ENCODE peak calls at places on chromosome 16, in six cellular contexts. A is ovary, D is Peyer's patch, F is MM.1S, V is left lung, Q is IMR-90. K is an unnamed sample. For H3K4me1, the result is how much of the 10 kb centered on the place peaks cover.

GRCh38 chr16:83818276-83818675 is 10.5 kb downstream of the HSBP1 start:
- DNase-seq in A (no peak), D (no peak), F (no peak), V (no peak), Q (no peak), K (no peak)

GRCh38 chr16:52543654-52544053 is 3.3 kb downstream of the TOX3 start:
- DNase-seq in A (no peak), D (no peak), F (no peak), V (no peak), Q (no peak), K (no peak)

GRCh38 chr16:48318630-48319029 is 66.6 kb downstream of the SIAH1 start:
- DNase-seq in A (no peak), D (no peak), F (peak), V (no peak), Q (peak), K (no peak)

GRCh38 chr16:1125471-1125870 is 27.4 kb upstream of the CACNA1H start:
- DNase-seq in A (no peak), D (no peak), F (no peak), V (no peak), Q (peak), K (no peak)

GRCh38 chr16:58456193-58456592 is 43.8 kb upstream of the NDRG4 start:
- DNase-seq in A (no peak), D (no peak), F (no peak), V (no peak), Q (no peak), K (no peak)

GRCh38 chr16:82192665-82193064 is 22.6 kb upstream of the MPHOSPH6 start:
- DNase-seq in A (no peak), D (no peak), F (no peak), V (no peak), Q (peak), K (no peak)

GRCh38 chr16:75292691-75293090 is 41.3 kb upstream of the BCAR1 start:
- DNase-seq in A (no peak), D (no peak), F (no peak), V (no peak), Q (no peak), K (no peak)

GRCh38 chr16:88655733-88656281 is 5.0 kb upstream of the CYBA start:
- DNase-seq in A (no peak), D (no peak), F (no peak), V (no peak), Q (no peak), K (no peak)

GRCh38 chr16:15041260-15042011 is 14.4 kb downstream of the NTAN1 start:
- DNase-seq in A (peak), D (peak), F (no peak), V (peak), Q (peak), K (peak)

GRCh38 chr16:1258218-1258587 is 2.3 kb downstream of the TPSD1 start:
- DNase-seq in A (no peak), D (no peak), F (no peak), V (no peak), Q (no peak), K (no peak)

GRCh38 chr16:3594316-3595109 is 16.9 kb downstream of the SLX4 start:
- DNase-seq in A (no peak), D (no peak), F (no peak), V (peak), Q (no peak), K (no peak)

GRCh38 chr16:80299416-80299815 is 241.4 kb upstream of the DYNLRB2 start:
- DNase-seq in A (no peak), D (no peak), F (no peak), V (no peak), Q (no peak), K (no peak)

GRCh38 chr16:12815361-12815760 is 11.7 kb upstream of the CPPED1 start:
- DNase-seq in A (no peak), D (no peak), F (no peak), V (no peak), Q (no peak), K (no peak)

GRCh38 chr16:83137326-83137770 is 510.6 kb downstream of the CDH13 start:
- DNase-seq in A (peak), D (no peak), F (peak), V (no peak), Q (peak), K (no peak)

GRCh38 chr16:75565640-75566039 is 539 bp upstream of the GABARAPL2 start:
- DNase-seq in A (no peak), D (no peak), F (no peak), V (no peak), Q (no peak), K (no peak)

GRCh38 chr16:76235025-76235424 is 42.2 kb upstream of the CNTNAP4 start:
- DNase-seq in A (no peak), D (no peak), F (no peak), V (peak), Q (no peak), K (no peak)

GRCh38 chr16:83966153-83966696 is 1.8 kb upstream of the NECAB2 start:
- DNase-seq in A (no peak), D (no peak), F (no peak), V (no peak), Q (no peak), K (peak)

GRCh38 chr16:70699696-70700095 is 13.8 kb upstream of the MTSS2 start:
- DNase-seq in A (no peak), D (no peak), F (no peak), V (no peak), Q (no peak), K (no peak)
- H3K4me1 ChIP-seq in A (under half), D (under half), F (under half), V (half or more), Q (under half), K (half or more)

GRCh38 chr16:85882181-85882810 is 16.7 kb upstream of the IRF8 start:
- DNase-seq in A (no peak), D (no peak), F (no peak), V (no peak), Q (no peak), K (no peak)
- H3K27ac ChIP-seq in A (no peak), D (no peak), F (no peak), V (no peak), Q (no peak), K (no peak)

GRCh38 chr16:51143166-51143565 is 7.9 kb downstream of the SALL1 start:
- DNase-seq in A (no peak), D (no peak), F (no peak), V (no peak), Q (no peak), K (no peak)

GRCh38 chr16:51137097-51137496 is 14.0 kb downstream of the SALL1 start:
- DNase-seq in A (no peak), D (no peak), F (no peak), V (no peak), Q (no peak), K (no peak)

GRCh38 chr16:51141541-51141940 is 9.5 kb downstream of the SALL1 start:
- DNase-seq in A (no peak), D (no peak), F (no peak), V (no peak), Q (no peak), K (no peak)

GRCh38 chr16:51139568-51139967 is 11.5 kb downstream of the SALL1 start:
- DNase-seq in A (no peak), D (no peak), F (no peak), V (no peak), Q (no peak), K (no peak)

GRCh38 chr16:51140112-51140511 is 11.0 kb downstream of the SALL1 start:
- DNase-seq in A (no peak), D (no peak), F (no peak), V (no peak), Q (no peak), K (no peak)
- H3K4me1 ChIP-seq in A (under half), D (under half), F (under half), V (under half), Q (under half), K (under half)

GRCh38 chr16:70151391-70151790 is 22.2 kb upstream of the CLEC18C start:
- DNase-seq in A (no peak), D (no peak), F (no peak), V (no peak), Q (no peak), K (no peak)
- H3K27ac ChIP-seq in A (no peak), D (no peak), F (no peak), V (no peak), Q (no peak), K (no peak)

GRCh38 chr16:67963325-67964321 is 4.8 kb downstream of the SLC12A4 start:
- DNase-seq in A (no peak), D (no peak), F (no peak), V (peak), Q (no peak), K (no peak)

GRCh38 chr16:67964477-67965131 is 3.8 kb downstream of the SLC12A4 start:
- DNase-seq in A (no peak), D (no peak), F (peak), V (no peak), Q (no peak), K (no peak)

GRCh38 chr16:67959930-67960329 is 8.5 kb downstream of the SLC12A4 start:
- DNase-seq in A (no peak), D (no peak), F (no peak), V (no peak), Q (no peak), K (no peak)

GRCh38 chr16:67961551-67961957 is 6.9 kb downstream of the SLC12A4 start:
- DNase-seq in A (no peak), D (peak), F (no peak), V (peak), Q (no peak), K (peak)

DNA sequence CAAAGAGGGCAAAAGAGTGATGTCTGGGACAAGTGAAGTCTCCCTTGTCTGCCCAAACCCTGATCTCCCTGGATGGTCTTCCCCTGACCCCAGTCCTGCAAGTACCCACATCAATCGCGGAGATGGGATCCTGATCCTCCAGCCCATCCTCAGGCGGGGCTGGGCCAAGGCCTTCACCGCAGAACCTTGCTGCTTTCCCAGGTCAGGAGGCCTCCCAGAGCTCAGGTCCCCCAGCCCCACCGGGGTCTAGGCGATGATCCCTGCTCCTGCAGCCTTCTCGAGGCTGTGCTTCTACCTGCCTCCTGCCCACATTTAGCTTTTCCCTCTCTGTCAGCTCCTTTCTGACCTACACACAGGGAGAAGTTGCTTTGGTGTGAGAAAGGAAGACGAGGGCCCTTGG is 6.3 kb downstream of the SLC12A4 start:
- DNase-seq in A (no peak), D (no peak), F (no peak), V (no peak), Q (no peak), K (no peak)
- H3K4me1 ChIP-seq in A (under half), D (under half), F (under half), V (half or more), Q (half or more), K (half or more)

GRCh38 chr16:11672206-11673090 is 4.2 kb downstream of the SNN start:
- DNase-seq in A (no peak), D (no peak), F (peak), V (peak), Q (no peak), K (no peak)

GRCh38 chr16:11671676-11672075 is 3.4 kb downstream of the SNN start:
- DNase-seq in A (no peak), D (no peak), F (no peak), V (no peak), Q (no peak), K (no peak)

GRCh38 chr16:11674818-11675560 is 6.7 kb downstream of the SNN start:
- DNase-seq in A (no peak), D (no peak), F (peak), V (no peak), Q (peak), K (no peak)

GRCh38 chr16:11674001-11674817 is 6.0 kb downstream of the SNN start:
- DNase-seq in A (no peak), D (no peak), F (peak), V (peak), Q (no peak), K (no peak)

GRCh38 chr16:11673091-11674000 is 5.1 kb downstream of the SNN start:
- DNase-seq in A (peak), D (no peak), F (peak), V (peak), Q (no peak), K (no peak)
- H3K27ac ChIP-seq in A (peak), D (peak), F (peak), V (peak), Q (no peak), K (peak)

K was measured in lower lobe of right lung.